ENCODE peak calls at places on chromosomes 3 and 15, in seven cellular contexts. N, X, Y, Z, J, B and C are unnamed samples.

GRCh38 chr15:45162771-45163507 is 24.8 kb downstream of the SHF start:
- DNase-seq in Z (peak), J (peak), Y (peak), B (peak), N (peak), X (peak), C (peak)

GRCh38 chr3:41317718-41318117 is 118.4 kb downstream of the CTNNB1 start:
- DNase-seq in X (no peak), N (peak), Y (no peak), B (no peak), J (no peak), Z (no peak), C (no peak)

GRCh38 chr3:136280961-136281360 is 30.8 kb downstream of the PCCB start:
- DNase-seq in X (no peak), Y (no peak), J (no peak), N (no peak), Z (no peak), B (no peak), C (no peak)

GRCh38 chr3:11641683-11642407 is 1.9 kb downstream of the VGLL4 start:
- DNase-seq in Y (peak), N (no peak), J (no peak), Z (no peak), X (no peak), B (no peak), C (no peak)

GRCh38 chr3:130935761-130936160 is 41.9 kb downstream of the ATP2C1 start:
- DNase-seq in Y (no peak), X (no peak), Z (no peak), B (no peak), J (no peak), N (no peak), C (no peak)

GRCh38 chr3:132593950-132594328 is 3.1 kb upstream of the ACKR4 start:
- DNase-seq in B (no peak), N (no peak), Z (no peak), J (no peak), Y (no peak), X (no peak), C (no peak)

GRCh38 chr3:72722930-72723726 is 125.1 kb downstream of the SHQ1 start:
- DNase-seq in Y (no peak), X (no peak), B (peak), Z (peak), J (no peak), N (no peak), C (peak)

GRCh38 chr3:4828279-4829030 is 150.8 kb upstream of the BHLHE40 start:
- DNase-seq in N (no peak), Y (peak), J (no peak), B (no peak), X (no peak), Z (no peak), C (no peak)

GRCh38 chr3:19124752-19125151 is 23.6 kb upstream of the KCNH8 start:
- DNase-seq in B (no peak), X (no peak), Z (no peak), N (no peak), J (no peak), Y (no peak), C (no peak)

GRCh38 chr15:50549326-50549725 is 2.9 kb upstream of the USP50 start:
- DNase-seq in N (no peak), Z (no peak), B (no peak), Y (no peak), X (no peak), J (no peak), C (no peak)

GRCh38 chr3:117752984-117753717 is 1043.6 kb downstream of the TUSC7 start:
- DNase-seq in B (no peak), Y (no peak), Z (no peak), N (no peak), J (no peak), X (no peak), C (peak)

GRCh38 chr3:135504084-135504685 is 461.3 kb upstream of the PPP2R3A start:
- DNase-seq in N (no peak), Y (no peak), J (no peak), Z (no peak), B (no peak), X (no peak), C (no peak)

GRCh38 chr3:30934208-30934550 is 39.7 kb upstream of the GADL1 start:
- DNase-seq in Z (no peak), J (peak), N (peak), B (no peak), X (peak), Y (no peak), C (peak)

GRCh38 chr15:77709135-77709886 is 76.6 kb upstream of the LINGO1 start:
- DNase-seq in Z (no peak), B (no peak), Y (no peak), X (no peak), N (no peak), J (no peak), C (peak)

GRCh38 chr15:81297580-81298575 is 26.1 kb downstream of the STARD5 start:
- DNase-seq in B (no peak), Z (no peak), X (no peak), Y (no peak), N (no peak), J (no peak), C (no peak)

GRCh38 chr3:69033470-69033869 is 18.7 kb downstream of the TMF1 start:
- DNase-seq in Y (no peak), B (no peak), N (no peak), Z (no peak), J (no peak), X (no peak), C (no peak)

GRCh38 chr15:89765694-89766093 is 10.4 kb upstream of the MESP2 start:
- DNase-seq in B (no peak), Z (no peak), J (no peak), Y (no peak), N (no peak), X (no peak), C (no peak)

GRCh38 chr15:62719316-62719715 is 323.2 kb upstream of the TPM1 start:
- DNase-seq in N (no peak), Y (no peak), X (no peak), J (no peak), B (no peak), Z (no peak), C (no peak)

GRCh38 chr15:65824031-65824743 is 32.1 kb upstream of the DENND4A start:
- DNase-seq in N (peak), Y (peak), B (peak), Z (no peak), X (peak), J (peak), C (peak)

GRCh38 chr15:95134306-95135100 is 903.1 kb downstream of the MCTP2 start:
- DNase-seq in B (no peak), J (no peak), X (no peak), N (no peak), Y (no peak), Z (no peak), C (no peak)
- TF ChIP-seq JUND in B (no peak), J (no peak), X (no peak), N (no peak), Y (no peak), Z (no peak), C (no peak)

DNA sequence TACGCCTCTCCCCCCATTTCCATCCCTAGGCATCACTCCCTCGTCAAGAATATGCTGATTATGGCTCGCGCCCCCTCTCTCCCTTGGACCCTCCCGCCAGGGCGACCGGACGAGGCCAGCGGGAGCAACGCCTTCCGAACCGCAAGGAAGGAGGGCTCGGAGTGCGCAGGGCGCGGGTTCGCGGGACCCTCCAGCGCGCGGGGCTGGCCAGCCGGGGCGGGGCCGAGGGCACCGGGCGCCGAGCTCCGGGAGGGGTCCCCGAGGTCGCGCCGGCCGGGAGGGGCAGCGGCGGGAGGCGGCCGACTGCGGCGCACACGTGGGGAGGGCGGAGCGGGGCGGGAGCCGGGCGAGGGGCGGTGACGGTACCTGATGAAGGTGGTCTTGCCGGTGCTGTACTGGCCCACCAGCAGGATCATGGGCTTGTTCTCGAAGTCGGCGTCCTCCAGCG is 440 bp downstream of the EHD4 start:
- DNase-seq in B (peak), J (no peak), Y (peak), X (peak), N (peak), Z (no peak), C (peak)
- TF ChIP-seq JUND in B (no peak), J (no peak), Y (no peak), X (no peak), N (no peak), Z (peak), C (no peak)

GRCh38 chr3:195546130-195546560 is 3.0 kb upstream of the PPP1R2 start:
- DNase-seq in B (no peak), Y (no peak), N (peak), J (peak), Z (no peak), X (no peak), C (no peak)
- TF ChIP-seq JUND in B (no peak), Y (peak), N (no peak), J (peak), Z (no peak), X (peak), C (no peak)

GRCh38 chr3:14016900-14017475 is 107.7 kb downstream of the CHCHD4 start:
- DNase-seq in N (peak), Z (no peak), X (no peak), J (peak), B (no peak), Y (no peak), C (peak)
- TF ChIP-seq JUND in N (no peak), Z (no peak), X (no peak), J (no peak), B (no peak), Y (no peak), C (no peak)

DNA sequence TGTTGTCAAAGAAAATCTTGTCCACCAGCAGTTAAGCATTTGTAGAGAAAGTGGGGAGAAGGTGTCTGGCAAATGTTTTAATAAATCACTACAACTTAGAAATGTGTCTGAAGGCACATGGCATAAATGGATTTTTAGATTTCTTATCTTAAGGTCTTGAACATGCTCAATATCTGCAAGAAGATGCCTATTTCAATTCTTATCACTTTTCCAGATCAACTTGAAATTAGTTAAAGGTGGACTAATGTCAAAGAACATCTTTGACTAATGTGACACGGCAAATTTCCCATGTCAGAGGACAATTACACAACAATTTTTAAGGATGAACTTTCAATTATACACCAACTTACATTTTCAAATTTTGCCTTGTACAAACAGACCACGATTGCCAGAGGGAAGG is 507.4 kb upstream of the ADAMTS9 start:
- DNase-seq in J (no peak), N (no peak), Z (no peak), X (no peak), Y (no peak), B (no peak), C (no peak)
- TF ChIP-seq JUND in J (no peak), N (no peak), Z (no peak), X (no peak), Y (no peak), B (no peak), C (no peak)

GRCh38 chr3:140292154-140292553 is 357.2 kb downstream of the CLSTN2 start:
- DNase-seq in J (no peak), Z (no peak), Y (no peak), X (no peak), N (no peak), B (no peak), C (no peak)

GRCh38 chr3:140290105-140290504 is 355.1 kb downstream of the CLSTN2 start:
- DNase-seq in Z (no peak), J (no peak), Y (no peak), N (no peak), B (no peak), X (no peak), C (peak)

GRCh38 chr3:140294058-140294457 is 359.1 kb downstream of the CLSTN2 start:
- DNase-seq in Y (no peak), Z (no peak), J (no peak), X (no peak), N (no peak), B (no peak), C (no peak)

GRCh38 chr3:140288575-140288974 is 353.6 kb downstream of the CLSTN2 start:
- DNase-seq in Y (no peak), Z (no peak), N (no peak), B (no peak), J (no peak), X (no peak), C (no peak)

GRCh38 chr3:140292684-140293083 is 357.7 kb downstream of the CLSTN2 start:
- DNase-seq in N (no peak), Z (no peak), J (no peak), Y (no peak), X (no peak), B (no peak), C (no peak)
- TF ChIP-seq JUND in N (no peak), Z (no peak), J (no peak), Y (no peak), X (no peak), B (no peak), C (no peak)